ENCODE peak calls at places on chromosomes 11 and 22, in ten cellular contexts. One of them, this sample, is unnamed. For H3K4me1, the result is how much of the 10 kb centered on the place peaks cover.

GRCh38 chr11:65083134-65083833 is 556 bp downstream of the CDCA5 start:
- DNase-seq in mammary epithelial cell: no peak
- DNase-seq in thoracic aorta: no peak
- DNase-seq in body of pancreas: no peak
- DNase-seq in esophagus squamous epithelium: no peak
- DNase-seq in CD8-positive, alpha-beta memory T cell: no peak
- DNase-seq in cardiac muscle cell: no peak
- DNase-seq in effector memory CD4-positive, alpha-beta T cell: no peak
- DNase-seq in right cardiac atrium: peak
- DNase-seq in IMR-90: no peak
- DNase-seq in this sample: no peak

GRCh38 chr22:48492371-48493320 is 1335.0 kb downstream of the BRD1 start:
- DNase-seq in cardiac muscle cell: peak
- DNase-seq in thoracic aorta: no peak
- DNase-seq in IMR-90: peak
- DNase-seq in right cardiac atrium: peak
- DNase-seq in body of pancreas: peak
- DNase-seq in effector memory CD4-positive, alpha-beta T cell: no peak
- DNase-seq in mammary epithelial cell: peak
- DNase-seq in esophagus squamous epithelium: no peak
- DNase-seq in CD8-positive, alpha-beta memory T cell: peak
- DNase-seq in this sample: peak

GRCh38 chr11:10454902-10455631 is at the start of gene AMPD3:
- DNase-seq in cardiac muscle cell: no peak
- DNase-seq in body of pancreas: no peak
- DNase-seq in IMR-90: peak
- DNase-seq in mammary epithelial cell: peak
- DNase-seq in esophagus squamous epithelium: no peak
- DNase-seq in thoracic aorta: no peak
- DNase-seq in right cardiac atrium: no peak
- DNase-seq in effector memory CD4-positive, alpha-beta T cell: no peak
- DNase-seq in CD8-positive, alpha-beta memory T cell: no peak
- DNase-seq in this sample: no peak

GRCh38 chr22:44802071-44802700 is 49.8 kb downstream of the ARHGAP8 start:
- DNase-seq in IMR-90: no peak
- DNase-seq in body of pancreas: no peak
- DNase-seq in cardiac muscle cell: no peak
- DNase-seq in mammary epithelial cell: no peak
- DNase-seq in right cardiac atrium: no peak
- DNase-seq in effector memory CD4-positive, alpha-beta T cell: no peak
- DNase-seq in thoracic aorta: no peak
- DNase-seq in esophagus squamous epithelium: no peak
- DNase-seq in CD8-positive, alpha-beta memory T cell: no peak
- DNase-seq in this sample: no peak

GRCh38 chr22:48178536-48178935 is 1416.1 kb downstream of the TBC1D22A start:
- DNase-seq in body of pancreas: no peak
- DNase-seq in effector memory CD4-positive, alpha-beta T cell: no peak
- DNase-seq in IMR-90: no peak
- DNase-seq in right cardiac atrium: no peak
- DNase-seq in esophagus squamous epithelium: no peak
- DNase-seq in thoracic aorta: no peak
- DNase-seq in CD8-positive, alpha-beta memory T cell: no peak
- DNase-seq in mammary epithelial cell: no peak
- DNase-seq in cardiac muscle cell: no peak
- DNase-seq in this sample: no peak

GRCh38 chr11:134366279-134366678 is 34.5 kb downstream of the GLB1L2 start:
- DNase-seq in mammary epithelial cell: no peak
- DNase-seq in body of pancreas: no peak
- DNase-seq in esophagus squamous epithelium: no peak
- DNase-seq in thoracic aorta: no peak
- DNase-seq in IMR-90: no peak
- DNase-seq in effector memory CD4-positive, alpha-beta T cell: no peak
- DNase-seq in right cardiac atrium: no peak
- DNase-seq in CD8-positive, alpha-beta memory T cell: no peak
- DNase-seq in cardiac muscle cell: no peak
- DNase-seq in this sample: no peak

GRCh38 chr11:68978931-68979591 is 1.7 kb downstream of the MRGPRD start:
- DNase-seq in cardiac muscle cell: no peak
- DNase-seq in esophagus squamous epithelium: no peak
- DNase-seq in CD8-positive, alpha-beta memory T cell: no peak
- DNase-seq in effector memory CD4-positive, alpha-beta T cell: no peak
- DNase-seq in mammary epithelial cell: no peak
- DNase-seq in body of pancreas: no peak
- DNase-seq in right cardiac atrium: no peak
- DNase-seq in thoracic aorta: no peak
- DNase-seq in IMR-90: no peak
- DNase-seq in this sample: peak

GRCh38 chr11:78656327-78656726 is 81.7 kb upstream of the NARS2 start:
- DNase-seq in CD8-positive, alpha-beta memory T cell: no peak
- DNase-seq in effector memory CD4-positive, alpha-beta T cell: no peak
- DNase-seq in cardiac muscle cell: no peak
- DNase-seq in right cardiac atrium: no peak
- DNase-seq in thoracic aorta: no peak
- DNase-seq in esophagus squamous epithelium: no peak
- DNase-seq in body of pancreas: no peak
- DNase-seq in IMR-90: no peak
- DNase-seq in mammary epithelial cell: no peak
- DNase-seq in this sample: no peak

GRCh38 chr11:82547163-82547560 is 186.5 kb downstream of the FAM181B start:
- DNase-seq in mammary epithelial cell: no peak
- DNase-seq in thoracic aorta: no peak
- DNase-seq in CD8-positive, alpha-beta memory T cell: no peak
- DNase-seq in body of pancreas: no peak
- DNase-seq in effector memory CD4-positive, alpha-beta T cell: no peak
- DNase-seq in IMR-90: no peak
- DNase-seq in esophagus squamous epithelium: no peak
- DNase-seq in right cardiac atrium: no peak
- DNase-seq in cardiac muscle cell: no peak
- DNase-seq in this sample: no peak

GRCh38 chr11:16191852-16192240 is 164.5 kb downstream of the SOX6 start:
- DNase-seq in mammary epithelial cell: no peak
- DNase-seq in right cardiac atrium: no peak
- DNase-seq in IMR-90: no peak
- DNase-seq in esophagus squamous epithelium: no peak
- DNase-seq in cardiac muscle cell: no peak
- DNase-seq in CD8-positive, alpha-beta memory T cell: no peak
- DNase-seq in body of pancreas: no peak
- DNase-seq in effector memory CD4-positive, alpha-beta T cell: no peak
- DNase-seq in thoracic aorta: no peak
- DNase-seq in this sample: no peak

GRCh38 chr11:125941606-125942275 is 4.1 kb upstream of the VSIG10L2 start:
- DNase-seq in CD8-positive, alpha-beta memory T cell: no peak
- DNase-seq in cardiac muscle cell: peak
- DNase-seq in body of pancreas: peak
- DNase-seq in right cardiac atrium: peak
- DNase-seq in IMR-90: peak
- DNase-seq in thoracic aorta: no peak
- DNase-seq in mammary epithelial cell: peak
- DNase-seq in effector memory CD4-positive, alpha-beta T cell: no peak
- DNase-seq in esophagus squamous epithelium: no peak
- DNase-seq in this sample: no peak

GRCh38 chr11:31815743-31816466 is 4.8 kb upstream of the PAX6 start:
- DNase-seq in cardiac muscle cell: no peak
- DNase-seq in CD8-positive, alpha-beta memory T cell: no peak
- DNase-seq in thoracic aorta: no peak
- DNase-seq in effector memory CD4-positive, alpha-beta T cell: no peak
- DNase-seq in IMR-90: no peak
- DNase-seq in body of pancreas: no peak
- DNase-seq in right cardiac atrium: no peak
- DNase-seq in mammary epithelial cell: no peak
- DNase-seq in esophagus squamous epithelium: no peak
- DNase-seq in this sample: no peak

GRCh38 chr11:126194121-126194543 is 17.3 kb downstream of the RPUSD4 start:
- DNase-seq in right cardiac atrium: no peak
- DNase-seq in esophagus squamous epithelium: no peak
- DNase-seq in cardiac muscle cell: peak
- DNase-seq in CD8-positive, alpha-beta memory T cell: no peak
- DNase-seq in IMR-90: peak
- DNase-seq in mammary epithelial cell: peak
- DNase-seq in body of pancreas: peak
- DNase-seq in thoracic aorta: no peak
- DNase-seq in effector memory CD4-positive, alpha-beta T cell: no peak
- DNase-seq in this sample: no peak

GRCh38 chr11:60887531-60887930 is 18.9 kb downstream of the PRPF19 start:
- DNase-seq in esophagus squamous epithelium: no peak
- DNase-seq in body of pancreas: peak
- DNase-seq in mammary epithelial cell: peak
- DNase-seq in right cardiac atrium: peak
- DNase-seq in thoracic aorta: no peak
- DNase-seq in CD8-positive, alpha-beta memory T cell: no peak
- DNase-seq in cardiac muscle cell: peak
- DNase-seq in effector memory CD4-positive, alpha-beta T cell: no peak
- DNase-seq in IMR-90: peak
- DNase-seq in this sample: no peak

GRCh38 chr11:6650980-6651379 is 4.6 kb downstream of the DCHS1 start:
- DNase-seq in right cardiac atrium: no peak
- DNase-seq in mammary epithelial cell: no peak
- DNase-seq in esophagus squamous epithelium: no peak
- DNase-seq in CD8-positive, alpha-beta memory T cell: no peak
- DNase-seq in thoracic aorta: no peak
- DNase-seq in cardiac muscle cell: no peak
- DNase-seq in body of pancreas: no peak
- DNase-seq in IMR-90: peak
- DNase-seq in effector memory CD4-positive, alpha-beta T cell: no peak
- DNase-seq in this sample: no peak
- H3K4me1 ChIP-seq in right cardiac atrium: under half
- H3K4me1 ChIP-seq in mammary epithelial cell: under half
- H3K4me1 ChIP-seq in esophagus squamous epithelium: under half
- H3K4me1 ChIP-seq in CD8-positive, alpha-beta memory T cell: half or more
- H3K4me1 ChIP-seq in thoracic aorta: under half
- H3K4me1 ChIP-seq in cardiac muscle cell: under half
- H3K4me1 ChIP-seq in body of pancreas: under half
- H3K4me1 ChIP-seq in IMR-90: under half
- H3K4me1 ChIP-seq in effector memory CD4-positive, alpha-beta T cell: under half
- H3K4me1 ChIP-seq in this sample: under half

GRCh38 chr11:581752-582151 is 5.5 kb downstream of the PHRF1 start:
- DNase-seq in CD8-positive, alpha-beta memory T cell: no peak
- DNase-seq in thoracic aorta: no peak
- DNase-seq in IMR-90: no peak
- DNase-seq in body of pancreas: no peak
- DNase-seq in esophagus squamous epithelium: no peak
- DNase-seq in right cardiac atrium: peak
- DNase-seq in cardiac muscle cell: no peak
- DNase-seq in mammary epithelial cell: no peak
- DNase-seq in effector memory CD4-positive, alpha-beta T cell: no peak
- DNase-seq in this sample: no peak
- H3K4me1 ChIP-seq in CD8-positive, alpha-beta memory T cell: under half
- H3K4me1 ChIP-seq in thoracic aorta: under half
- H3K4me1 ChIP-seq in IMR-90: under half
- H3K4me1 ChIP-seq in body of pancreas: under half
- H3K4me1 ChIP-seq in esophagus squamous epithelium: under half
- H3K4me1 ChIP-seq in right cardiac atrium: under half
- H3K4me1 ChIP-seq in cardiac muscle cell: under half
- H3K4me1 ChIP-seq in mammary epithelial cell: under half
- H3K4me1 ChIP-seq in effector memory CD4-positive, alpha-beta T cell: under half
- H3K4me1 ChIP-seq in this sample: under half

GRCh38 chr22:22948651-22949611 is 61.3 kb downstream of the IGLL5 start:
- DNase-seq in body of pancreas: peak
- DNase-seq in cardiac muscle cell: no peak
- DNase-seq in thoracic aorta: no peak
- DNase-seq in effector memory CD4-positive, alpha-beta T cell: no peak
- DNase-seq in IMR-90: peak
- DNase-seq in mammary epithelial cell: no peak
- DNase-seq in right cardiac atrium: no peak
- DNase-seq in CD8-positive, alpha-beta memory T cell: no peak
- DNase-seq in esophagus squamous epithelium: no peak
- DNase-seq in this sample: no peak
- H3K4me1 ChIP-seq in body of pancreas: under half
- H3K4me1 ChIP-seq in cardiac muscle cell: under half
- H3K4me1 ChIP-seq in thoracic aorta: under half
- H3K4me1 ChIP-seq in effector memory CD4-positive, alpha-beta T cell: under half
- H3K4me1 ChIP-seq in IMR-90: under half
- H3K4me1 ChIP-seq in mammary epithelial cell: under half
- H3K4me1 ChIP-seq in right cardiac atrium: under half
- H3K4me1 ChIP-seq in CD8-positive, alpha-beta memory T cell: under half
- H3K4me1 ChIP-seq in esophagus squamous epithelium: under half
- H3K4me1 ChIP-seq in this sample: under half

GRCh38 chr22:42972592-42973535 is 42.1 kb downstream of the PACSIN2 start:
- DNase-seq in CD8-positive, alpha-beta memory T cell: no peak
- DNase-seq in body of pancreas: no peak
- DNase-seq in right cardiac atrium: no peak
- DNase-seq in thoracic aorta: no peak
- DNase-seq in esophagus squamous epithelium: no peak
- DNase-seq in IMR-90: no peak
- DNase-seq in cardiac muscle cell: no peak
- DNase-seq in mammary epithelial cell: no peak
- DNase-seq in effector memory CD4-positive, alpha-beta T cell: no peak
- DNase-seq in this sample: no peak
- H3K4me1 ChIP-seq in CD8-positive, alpha-beta memory T cell: under half
- H3K4me1 ChIP-seq in body of pancreas: under half
- H3K4me1 ChIP-seq in right cardiac atrium: under half
- H3K4me1 ChIP-seq in thoracic aorta: under half
- H3K4me1 ChIP-seq in esophagus squamous epithelium: under half
- H3K4me1 ChIP-seq in IMR-90: under half
- H3K4me1 ChIP-seq in cardiac muscle cell: under half
- H3K4me1 ChIP-seq in mammary epithelial cell: under half
- H3K4me1 ChIP-seq in effector memory CD4-positive, alpha-beta T cell: under half
- H3K4me1 ChIP-seq in this sample: under half

DNA sequence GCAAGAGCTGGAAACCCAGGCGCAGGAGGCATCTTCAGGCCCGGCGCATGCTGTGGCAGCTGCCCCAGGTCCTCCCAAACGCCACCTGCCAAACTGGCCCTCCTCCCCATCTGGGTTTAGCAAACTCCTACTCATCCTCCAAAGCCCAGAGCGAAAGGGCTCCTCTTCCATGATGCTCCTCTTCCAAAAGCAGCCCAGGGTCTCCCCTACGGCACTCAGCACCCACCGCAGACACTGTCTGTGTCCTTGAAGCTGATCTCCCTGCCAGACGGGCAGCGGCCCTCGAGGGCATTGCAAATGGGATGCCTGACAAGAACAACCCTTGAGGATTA is 25.9 kb downstream of the CDKN1C start:
- DNase-seq in body of pancreas: no peak
- DNase-seq in CD8-positive, alpha-beta memory T cell: no peak
- DNase-seq in IMR-90: no peak
- DNase-seq in mammary epithelial cell: no peak
- DNase-seq in effector memory CD4-positive, alpha-beta T cell: no peak
- DNase-seq in esophagus squamous epithelium: no peak
- DNase-seq in thoracic aorta: no peak
- DNase-seq in right cardiac atrium: no peak
- DNase-seq in cardiac muscle cell: no peak
- DNase-seq in this sample: no peak
- H3K4me1 ChIP-seq in body of pancreas: under half
- H3K4me1 ChIP-seq in CD8-positive, alpha-beta memory T cell: under half
- H3K4me1 ChIP-seq in IMR-90: under half
- H3K4me1 ChIP-seq in mammary epithelial cell: under half
- H3K4me1 ChIP-seq in effector memory CD4-positive, alpha-beta T cell: under half
- H3K4me1 ChIP-seq in esophagus squamous epithelium: under half
- H3K4me1 ChIP-seq in thoracic aorta: under half
- H3K4me1 ChIP-seq in right cardiac atrium: under half
- H3K4me1 ChIP-seq in cardiac muscle cell: under half
- H3K4me1 ChIP-seq in this sample: under half

This sample was measured in kidney.